ENCODE peak calls at places on chromosome 1, in eight cellular contexts. One of them, this sample, is unnamed.

GRCh38 chr1:174815036-174815435 is 184.7 kb upstream of the CACYBP start:
- DNase-seq in fibroblast of mammary gland: peak; percentile 83
- DNase-seq in psoas muscle: no peak
- DNase-seq in cardiac fibroblast: peak; percentile 68
- DNase-seq in Caco-2: no peak
- DNase-seq in uterus: no peak
- DNase-seq in body of pancreas: no peak
- DNase-seq in neural progenitor cell: no peak
- DNase-seq in this sample: peak; percentile 33

GRCh38 chr1:47781171-47781959 is 215.8 kb downstream of the TRABD2B start:
- DNase-seq in Caco-2: no peak
- DNase-seq in psoas muscle: peak; percentile 33
- DNase-seq in uterus: no peak
- DNase-seq in fibroblast of mammary gland: no peak
- DNase-seq in body of pancreas: no peak
- DNase-seq in neural progenitor cell: no peak
- DNase-seq in cardiac fibroblast: no peak
- DNase-seq in this sample: no peak

GRCh38 chr1:32757213-32757895 is 54.8 kb upstream of the SYNC start:
- DNase-seq in uterus: no peak
- DNase-seq in Caco-2: no peak
- DNase-seq in fibroblast of mammary gland: no peak
- DNase-seq in neural progenitor cell: no peak
- DNase-seq in psoas muscle: no peak
- DNase-seq in cardiac fibroblast: no peak
- DNase-seq in body of pancreas: no peak
- DNase-seq in this sample: no peak

GRCh38 chr1:26582053-26582835 is 52.7 kb downstream of the RPS6KA1 start:
- DNase-seq in uterus: no peak
- DNase-seq in psoas muscle: no peak
- DNase-seq in body of pancreas: no peak
- DNase-seq in cardiac fibroblast: no peak
- DNase-seq in neural progenitor cell: no peak
- DNase-seq in fibroblast of mammary gland: peak; percentile 27
- DNase-seq in Caco-2: no peak
- DNase-seq in this sample: no peak

GRCh38 chr1:3105167-3105863 is 36.3 kb downstream of the PRDM16 start:
- DNase-seq in cardiac fibroblast: no peak
- DNase-seq in neural progenitor cell: peak; percentile 98
- DNase-seq in body of pancreas: peak; percentile 37
- DNase-seq in fibroblast of mammary gland: no peak
- DNase-seq in Caco-2: peak; percentile 77
- DNase-seq in uterus: no peak
- DNase-seq in psoas muscle: no peak
- DNase-seq in this sample: peak; percentile 39

GRCh38 chr1:68000191-68000590 is 50.2 kb downstream of the DIRAS3 start:
- DNase-seq in psoas muscle: no peak
- DNase-seq in fibroblast of mammary gland: no peak
- DNase-seq in cardiac fibroblast: no peak
- DNase-seq in body of pancreas: no peak
- DNase-seq in Caco-2: no peak
- DNase-seq in uterus: no peak
- DNase-seq in neural progenitor cell: no peak
- DNase-seq in this sample: no peak

GRCh38 chr1:204506091-204506968 is 9.9 kb upstream of the MDM4 start:
- DNase-seq in body of pancreas: peak; percentile 80
- DNase-seq in Caco-2: peak; percentile 80
- DNase-seq in fibroblast of mammary gland: peak; percentile 93
- DNase-seq in psoas muscle: peak; percentile 51
- DNase-seq in uterus: peak; percentile 66
- DNase-seq in cardiac fibroblast: peak; percentile 98
- DNase-seq in neural progenitor cell: peak; percentile 88
- DNase-seq in this sample: peak; percentile 95

GRCh38 chr1:215405211-215405610 is 161.9 kb upstream of the KCTD3 start:
- DNase-seq in fibroblast of mammary gland: peak; percentile 48
- DNase-seq in cardiac fibroblast: no peak
- DNase-seq in uterus: no peak
- DNase-seq in body of pancreas: no peak
- DNase-seq in neural progenitor cell: no peak
- DNase-seq in Caco-2: no peak
- DNase-seq in psoas muscle: no peak
- DNase-seq in this sample: no peak

GRCh38 chr1:168439451-168440375 is 104.1 kb downstream of the XCL2 start:
- DNase-seq in Caco-2: peak; percentile 73
- DNase-seq in uterus: peak; percentile 72
- DNase-seq in body of pancreas: peak; percentile 73
- DNase-seq in fibroblast of mammary gland: peak; percentile 92
- DNase-seq in cardiac fibroblast: peak; percentile 89
- DNase-seq in neural progenitor cell: peak; percentile 93
- DNase-seq in psoas muscle: peak; percentile 53
- DNase-seq in this sample: peak; percentile 91
- TF ChIP-seq CTCF in Caco-2: peak; percentile 68
- TF ChIP-seq CTCF in uterus: peak; percentile 73
- TF ChIP-seq CTCF in body of pancreas: peak; percentile 81
- TF ChIP-seq CTCF in fibroblast of mammary gland: peak; percentile 88
- TF ChIP-seq CTCF in cardiac fibroblast: peak; percentile 83
- TF ChIP-seq CTCF in neural progenitor cell: peak; percentile 92
- TF ChIP-seq CTCF in psoas muscle: peak; percentile 67
- TF ChIP-seq CTCF in this sample: peak; percentile 88

DNA sequence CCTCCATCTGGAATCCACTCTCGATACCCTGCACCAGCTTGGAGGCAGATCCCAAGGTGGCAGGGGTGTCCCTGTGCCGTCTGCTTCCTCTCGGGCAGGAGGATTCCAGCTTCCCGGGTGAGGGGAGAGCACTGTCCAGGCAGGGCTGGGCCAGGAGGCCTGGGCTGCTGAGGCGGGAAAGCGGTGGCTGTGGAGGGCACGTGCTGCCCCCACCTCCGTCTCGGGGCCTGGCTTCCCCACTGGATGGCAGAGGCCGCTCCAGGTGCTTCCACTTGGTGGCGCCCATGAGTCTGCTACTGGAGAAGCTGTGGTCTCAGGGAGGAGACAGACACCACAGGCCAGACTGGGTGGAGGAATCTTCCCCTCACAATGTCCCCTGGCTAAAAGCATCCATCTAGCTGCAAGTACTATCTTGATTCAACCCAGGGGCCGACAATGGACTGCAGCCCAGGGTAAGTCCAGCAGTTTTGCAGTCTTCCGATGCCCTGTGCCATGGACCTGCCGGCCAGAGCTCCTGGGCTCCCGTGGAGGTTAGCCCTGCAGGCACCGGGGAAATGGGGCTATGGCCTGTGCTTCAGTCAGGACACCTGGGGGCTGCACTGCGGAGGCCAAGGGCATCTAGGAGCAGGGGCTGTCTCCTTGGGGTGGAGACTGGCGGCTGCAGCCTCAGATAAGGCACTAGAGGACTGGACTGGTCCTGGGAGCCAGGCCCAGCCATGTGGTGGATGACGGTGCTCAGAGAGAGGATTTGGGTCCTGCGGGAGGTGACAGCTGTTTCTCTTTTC is 41.3 kb upstream of the EIF4G3 start:
- DNase-seq in uterus: no peak
- DNase-seq in psoas muscle: peak; percentile 37
- DNase-seq in body of pancreas: peak; percentile 53
- DNase-seq in neural progenitor cell: peak; percentile 79
- DNase-seq in cardiac fibroblast: peak; percentile 49
- DNase-seq in Caco-2: no peak
- DNase-seq in fibroblast of mammary gland: peak; percentile 29
- DNase-seq in this sample: no peak
- TF ChIP-seq CTCF in uterus: no peak
- TF ChIP-seq CTCF in psoas muscle: no peak
- TF ChIP-seq CTCF in body of pancreas: peak; percentile 33
- TF ChIP-seq CTCF in neural progenitor cell: peak; percentile 64
- TF ChIP-seq CTCF in cardiac fibroblast: peak; percentile 67
- TF ChIP-seq CTCF in Caco-2: peak; percentile 30
- TF ChIP-seq CTCF in fibroblast of mammary gland: peak; percentile 51
- TF ChIP-seq CTCF in this sample: peak; percentile 43

GRCh38 chr1:222974496-222974895 is 159.7 kb downstream of the DISP1 start:
- DNase-seq in neural progenitor cell: no peak
- DNase-seq in psoas muscle: no peak
- DNase-seq in uterus: no peak
- DNase-seq in Caco-2: no peak
- DNase-seq in cardiac fibroblast: peak; percentile 88
- DNase-seq in body of pancreas: no peak
- DNase-seq in fibroblast of mammary gland: peak; percentile 97
- DNase-seq in this sample: peak; percentile 92
- TF ChIP-seq CTCF in neural progenitor cell: no peak
- TF ChIP-seq CTCF in psoas muscle: no peak
- TF ChIP-seq CTCF in uterus: no peak
- TF ChIP-seq CTCF in Caco-2: no peak
- TF ChIP-seq CTCF in cardiac fibroblast: no peak
- TF ChIP-seq CTCF in body of pancreas: no peak
- TF ChIP-seq CTCF in fibroblast of mammary gland: no peak
- TF ChIP-seq CTCF in this sample: no peak

GRCh38 chr1:29332204-29332603 is 95.9 kb downstream of the PTPRU start:
- DNase-seq in fibroblast of mammary gland: peak; percentile 47
- DNase-seq in Caco-2: no peak
- DNase-seq in body of pancreas: peak; percentile 55
- DNase-seq in cardiac fibroblast: peak; percentile 36
- DNase-seq in psoas muscle: no peak
- DNase-seq in neural progenitor cell: peak; percentile 74
- DNase-seq in uterus: no peak
- DNase-seq in this sample: no peak
- TF ChIP-seq CTCF in fibroblast of mammary gland: peak; percentile 62
- TF ChIP-seq CTCF in Caco-2: peak; percentile 26
- TF ChIP-seq CTCF in body of pancreas: peak; percentile 47
- TF ChIP-seq CTCF in cardiac fibroblast: peak; percentile 55
- TF ChIP-seq CTCF in psoas muscle: no peak
- TF ChIP-seq CTCF in neural progenitor cell: peak; percentile 61
- TF ChIP-seq CTCF in uterus: no peak
- TF ChIP-seq CTCF in this sample: peak; percentile 44

This sample was measured in AG10803.